ENCODE peak calls at places on chromosomes 16 and 17, in seven cellular contexts. R is heart left ventricle, D is GM12892, I is transverse colon, L is stomach, K is tibial nerve, E is GM12891. T is an unnamed sample.
A peak's percentile ranks its signal among the peaks of the same experiment; 100 is the strongest.

GRCh38 chr16:75780669-75781068 is 54.4 kb upstream of the CPHXL start:
- DNase-seq in E (no peak), L (no peak), I (no peak), R (no peak), D (no peak), K (no peak), T (no peak)

GRCh38 chr17:6702567-6703215 is 10.5 kb downstream of the SLC13A5 start:
- DNase-seq in I (no peak), R (no peak), K (no peak), E (no peak), L (no peak), D (no peak), T (no peak)

GRCh38 chr17:11404431-11404830 is 163.4 kb downstream of the SHISA6 start:
- DNase-seq in K (no peak), E (no peak), R (no peak), D (no peak), L (no peak), I (peak; percentile 22), T (no peak)

GRCh38 chr16:59635674-59636073 is 901.6 kb upstream of the GOT2 start:
- DNase-seq in D (no peak), L (no peak), I (no peak), R (no peak), K (no peak), E (no peak), T (no peak)

GRCh38 chr16:50742521-50743150 is 750 bp downstream of the CYLD start:
- DNase-seq in D (peak; percentile 40), L (no peak), E (no peak), R (peak; percentile 69), I (peak; percentile 46), K (no peak), T (peak; percentile 70)

GRCh38 chr17:59842901-59843652 is 49.7 kb downstream of the TUBD1 start:
- DNase-seq in K (no peak), R (no peak), E (no peak), D (no peak), L (peak; percentile 74), I (peak; percentile 76), T (no peak)

GRCh38 chr17:51153210-51154072 is at the start of gene NME1:
- DNase-seq in I (peak; percentile 96), L (peak; percentile 97), R (peak; percentile 96), E (peak; percentile 88), K (peak; percentile 86), D (peak; percentile 80), T (peak; percentile 97)

GRCh38 chr16:80518436-80518835 is 22.4 kb upstream of the DYNLRB2 start:
- DNase-seq in K (no peak), R (no peak), I (peak; percentile 8), L (no peak), E (peak; percentile 20), D (no peak), T (no peak)

GRCh38 chr16:81928975-81929374 is 82.3 kb downstream of the SDR42E1 start:
- DNase-seq in K (no peak), E (no peak), L (peak; percentile 42), D (no peak), R (no peak), I (no peak), T (no peak)
- TF ChIP-seq POLR2A in K (no peak), E (no peak), L (no peak), D (no peak), R (no peak), I (no peak), T (no peak)

GRCh38 chr16:62445909-62446308 is 409.7 kb upstream of the CDH8 start:
- DNase-seq in E (no peak), I (no peak), K (no peak), L (no peak), R (no peak), D (no peak), T (no peak)
- TF ChIP-seq POLR2A in E (no peak), I (no peak), K (no peak), L (no peak), R (no peak), D (no peak), T (no peak)

GRCh38 chr17:44005865-44006580 is 1.6 kb downstream of the NAGS start:
- DNase-seq in K (no peak), E (peak; percentile 48), L (peak; percentile 59), I (peak; percentile 72), D (peak; percentile 40), R (peak; percentile 72), T (peak; percentile 32)

GRCh38 chr17:44007346-44008204 is 3.2 kb downstream of the NAGS start:
- DNase-seq in K (no peak), D (no peak), E (no peak), R (no peak), L (no peak), I (peak; percentile 37), T (no peak)

GRCh38 chr17:44008205-44008909 is 3.9 kb downstream of the NAGS start:
- DNase-seq in L (no peak), E (no peak), K (no peak), R (no peak), I (no peak), D (no peak), T (no peak)

GRCh38 chr17:44005527-44005864 is 1.1 kb downstream of the NAGS start:
- DNase-seq in K (no peak), I (no peak), E (no peak), D (no peak), L (no peak), R (no peak), T (no peak)

DNA sequence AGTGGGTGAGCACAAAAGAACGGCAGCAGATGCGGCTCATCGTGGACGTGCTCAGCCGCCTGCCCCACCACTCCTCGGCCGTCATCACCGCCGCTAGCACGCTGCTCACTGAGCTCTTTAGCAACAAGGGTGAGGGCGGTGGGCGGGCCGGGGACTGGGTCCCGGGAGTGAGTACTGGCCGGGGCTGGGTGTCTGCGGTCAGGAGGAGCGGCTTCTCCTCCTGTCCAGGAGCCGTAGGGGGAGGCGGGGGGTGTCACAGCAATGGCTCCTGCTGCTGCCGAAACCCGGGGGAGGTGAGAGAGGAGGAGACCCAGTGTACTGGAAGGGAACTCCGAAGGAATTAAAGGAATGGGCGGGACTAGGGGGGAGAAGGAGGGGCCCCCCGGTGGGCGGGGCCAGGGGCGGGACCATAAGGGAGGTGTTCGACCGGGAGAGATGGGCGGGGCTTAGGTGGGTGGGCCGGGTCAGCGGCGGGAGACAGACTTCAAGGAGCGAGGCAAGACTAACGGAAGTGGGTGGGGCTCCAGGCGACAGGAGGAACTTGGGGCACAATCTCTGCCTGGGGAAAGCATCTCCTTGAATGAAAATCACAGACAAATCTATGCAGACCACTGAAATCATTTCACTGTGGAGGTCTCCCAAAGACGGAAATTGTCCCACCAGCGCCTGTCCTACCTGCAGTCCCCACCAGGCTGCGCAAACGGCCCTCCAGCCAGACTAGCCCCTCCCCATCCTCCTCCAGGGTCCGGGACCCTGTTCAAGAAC is 2.3 kb downstream of the NAGS start:
- DNase-seq in I (peak; percentile 100), R (peak; percentile 99), L (peak; percentile 100), E (peak; percentile 97), D (peak; percentile 96), K (peak; percentile 92), T (peak; percentile 97)
- TF ChIP-seq POLR2A in I (peak; percentile 48), R (peak; percentile 30), L (no peak), E (no peak), D (no peak), K (peak; percentile 32), T (no peak)

DNA sequence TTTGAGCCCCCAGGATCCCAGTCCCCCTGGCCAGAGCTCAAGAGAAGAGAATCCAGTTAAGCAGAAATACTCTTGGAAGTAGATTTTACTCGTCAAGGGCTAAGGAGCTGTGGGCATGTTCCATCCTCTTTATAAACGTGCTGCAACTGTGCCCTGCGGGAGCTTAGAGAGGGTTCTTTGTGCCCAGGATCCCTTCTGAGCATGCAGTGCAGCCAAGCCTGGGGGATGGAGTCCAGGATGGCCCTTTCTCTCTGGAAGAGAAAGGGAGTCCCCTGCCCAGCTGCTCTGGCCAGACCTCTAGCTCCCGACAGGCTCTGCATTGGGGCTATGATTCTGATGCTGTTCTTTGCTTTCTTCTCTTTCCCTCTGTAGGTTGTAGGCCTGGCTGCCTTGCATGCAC is 9.4 kb upstream of the LGALS9 start:
- DNase-seq in I (no peak), K (no peak), L (no peak), E (no peak), R (no peak), D (no peak), T (no peak)
- TF ChIP-seq POLR2A in I (no peak), K (no peak), L (no peak), E (no peak), R (no peak), D (no peak), T (no peak)

DNA sequence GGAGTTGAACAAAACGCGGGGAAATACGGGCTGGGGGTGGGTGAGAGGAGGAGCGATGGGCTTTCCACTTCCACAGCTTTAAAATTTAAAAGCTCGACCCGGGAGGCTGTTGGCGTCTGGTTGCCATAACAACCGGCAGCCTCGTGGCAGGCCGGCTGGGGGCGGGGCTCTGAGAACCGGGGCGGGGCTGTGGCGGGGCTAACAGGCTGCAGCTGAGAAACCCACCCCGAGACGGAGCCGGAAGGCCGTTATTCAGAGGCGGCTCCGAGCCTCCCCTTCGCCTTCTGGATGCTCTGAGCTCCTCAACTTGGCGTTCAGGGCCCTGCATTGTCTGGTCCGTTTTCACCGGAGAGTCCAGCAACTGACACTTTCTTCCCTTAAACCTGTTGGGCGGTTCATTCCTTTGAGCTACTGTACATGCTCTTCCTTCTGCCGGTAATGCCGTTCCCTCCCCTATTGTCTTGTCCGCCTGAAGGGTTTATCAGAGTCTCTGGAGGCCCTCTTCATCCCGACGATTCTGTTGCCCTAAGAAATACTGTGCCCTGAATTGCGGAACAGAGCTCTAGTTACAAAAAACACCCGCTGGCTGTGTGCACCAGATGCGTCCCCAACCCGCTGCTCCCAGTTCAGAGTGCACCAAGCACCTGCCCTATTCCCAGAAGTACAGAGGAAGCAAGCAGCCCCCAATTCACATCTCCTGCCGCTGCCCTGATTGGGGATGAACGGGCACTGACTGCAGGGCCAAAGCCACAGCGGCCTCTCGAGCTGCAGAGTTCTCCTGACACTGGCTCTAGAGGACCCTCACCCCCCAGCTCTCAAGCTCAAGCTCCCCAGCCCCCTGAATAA is 616 bp downstream of the DNAAF8 start:
- DNase-seq in K (peak; percentile 79), I (peak; percentile 93), E (peak; percentile 94), L (peak; percentile 91), R (peak; percentile 94), D (peak; percentile 90), T (peak; percentile 92)
- TF ChIP-seq POLR2A in K (no peak), I (no peak), E (peak; percentile 60), L (no peak), R (peak; percentile 8), D (peak; percentile 67), T (no peak)

GRCh38 chr16:67537636-67538591 is 9.3 kb downstream of the RIPOR1 start:
- DNase-seq in L (peak; percentile 58), I (peak; percentile 73), R (peak; percentile 88), E (peak; percentile 74), D (peak; percentile 77), K (no peak), T (peak; percentile 59)
- TF ChIP-seq POLR2A in L (no peak), I (peak; percentile 19), R (no peak), E (no peak), D (peak; percentile 8), K (no peak), T (no peak)

GRCh38 chr17:75828741-75829140 is 15.5 kb downstream of the UNC13D start:
- DNase-seq in I (no peak), R (no peak), D (no peak), E (no peak), K (no peak), L (no peak), T (no peak)
- TF ChIP-seq POLR2A in I (no peak), R (no peak), D (no peak), E (no peak), K (no peak), L (no peak), T (no peak)